ENCODE peak calls at places on chromosome X, in nine cellular contexts. U is sigmoid colon, F is H1, B is upper lobe of left lung, E is ovary, P is stomach, N is A549, T is suprapubic skin, K is HepG2. Q is an unnamed sample.

GRCh38 chrX:48474127-48474526 is 1.9 kb upstream of the FTSJ1 start:
- DNase-seq in K (no peak), F (no peak), B (no peak), T (no peak), U (no peak), N (peak), P (no peak), E (no peak), Q (no peak)

GRCh38 chrX:34365482-34365881 is 233.4 kb upstream of the FAM47A start:
- DNase-seq in U (no peak), F (no peak), E (no peak), K (no peak), T (no peak), N (peak), B (no peak), P (no peak), Q (peak)

GRCh38 chrX:72265263-72265662 is 11.8 kb downstream of the RPS4X start:
- DNase-seq in K (no peak), U (no peak), F (no peak), B (no peak), N (no peak), E (no peak), T (no peak), P (no peak), Q (no peak)

GRCh38 chrX:19758536-19758935 is 128.9 kb downstream of the SH3KBP1 start:
- DNase-seq in B (no peak), F (no peak), T (no peak), P (no peak), U (no peak), N (no peak), K (peak), E (no peak), Q (no peak)

GRCh38 chrX:47239199-47239598 is 6.4 kb downstream of the USP11 start:
- DNase-seq in N (no peak), B (no peak), K (no peak), F (no peak), U (peak), T (no peak), P (no peak), E (no peak), Q (no peak)

GRCh38 chrX:121570072-121570841 is 522.8 kb downstream of the GLUD2 start:
- DNase-seq in T (no peak), N (no peak), K (no peak), U (no peak), B (no peak), P (no peak), F (no peak), E (no peak), Q (no peak)

GRCh38 chrX:11113731-11114130 is 2.6 kb downstream of the HCCS start:
- DNase-seq in K (no peak), F (no peak), P (no peak), E (no peak), T (no peak), U (no peak), N (no peak), B (no peak), Q (no peak)

GRCh38 chrX:47145408-47146120 is 543 bp downstream of the RBM10 start:
- DNase-seq in T (no peak), N (no peak), K (no peak), U (peak), B (no peak), P (no peak), F (no peak), E (no peak), Q (no peak)

GRCh38 chrX:34848281-34848680 is 94.3 kb upstream of the FAM47B start:
- DNase-seq in E (no peak), U (no peak), T (no peak), B (no peak), K (no peak), F (no peak), N (no peak), P (no peak), Q (no peak)

GRCh38 chrX:103063191-103063845 is 653 bp downstream of the BEX1 start:
- DNase-seq in F (peak), E (peak), U (no peak), T (no peak), K (peak), B (peak), P (no peak), N (no peak), Q (no peak)

GRCh38 chrX:38891641-38892413 is 90.6 kb downstream of the MID1IP1 start:
- DNase-seq in B (no peak), N (no peak), K (no peak), F (no peak), U (no peak), E (no peak), T (no peak), P (no peak), Q (no peak)

GRCh38 chrX:42242044-42242443 is 318.7 kb upstream of the CASK start:
- DNase-seq in N (no peak), P (no peak), K (no peak), F (no peak), T (no peak), U (no peak), B (no peak), E (no peak), Q (no peak)

GRCh38 chrX:78329486-78329885 is 2.1 kb upstream of the CYSLTR1 start:
- DNase-seq in T (no peak), K (no peak), B (no peak), F (no peak), E (no peak), U (no peak), P (no peak), N (no peak), Q (no peak)

GRCh38 chrX:121958886-121959285 is 911.5 kb downstream of the GLUD2 start:
- DNase-seq in B (no peak), P (no peak), F (no peak), K (no peak), T (no peak), U (no peak), E (no peak), N (no peak), Q (no peak)

GRCh38 chrX:154131955-154132354 is 12.1 kb upstream of the OPN1LW start:
- DNase-seq in F (no peak), U (no peak), N (no peak), K (peak), B (no peak), P (no peak), T (no peak), E (no peak), Q (no peak)

GRCh38 chrX:119325456-119325855 is 73.7 kb upstream of the SLC25A43 start:
- DNase-seq in E (no peak), P (no peak), N (no peak), B (no peak), F (no peak), U (no peak), T (no peak), K (no peak), Q (no peak)

GRCh38 chrX:103309860-103310591 is 764 bp downstream of the BEX2 start:
- DNase-seq in F (no peak), U (no peak), K (no peak), E (peak), T (no peak), N (no peak), P (no peak), B (no peak), Q (no peak)

GRCh38 chrX:140475025-140475424 is 29.8 kb downstream of the SOX3 start:
- DNase-seq in P (no peak), T (no peak), F (peak), N (no peak), B (no peak), K (no peak), U (no peak), E (no peak), Q (no peak)

GRCh38 chrX:103464071-103464773 is 55.1 kb downstream of the RAB40A start:
- DNase-seq in B (no peak), N (peak), T (no peak), F (no peak), P (no peak), K (peak), U (no peak), E (no peak), Q (peak)

GRCh38 chrX:36867143-36867542 is 141.0 kb upstream of the FAM47C start:
- DNase-seq in F (no peak), B (no peak), P (no peak), U (no peak), E (no peak), T (no peak), N (peak), K (peak), Q (peak)

GRCh38 chrX:57952320-57952678 is 42.0 kb upstream of the ZXDA start:
- DNase-seq in T (no peak), N (no peak), F (no peak), U (peak), P (no peak), B (no peak), E (no peak), K (no peak), Q (no peak)

GRCh38 chrX:56802921-56803848 is 74.1 kb downstream of the NBDY start:
- DNase-seq in K (peak), N (no peak), B (no peak), P (peak), F (peak), U (peak), E (peak), T (no peak), Q (peak)

GRCh38 chrX:15465896-15466651 is 27.1 kb downstream of the PIR start:
- DNase-seq in F (peak), N (no peak), U (no peak), T (no peak), B (no peak), K (no peak), E (no peak), P (no peak), Q (no peak)

GRCh38 chrX:75273483-75273882 is 402 bp upstream of the UPRT start:
- DNase-seq in E (no peak), B (no peak), U (no peak), F (no peak), T (no peak), K (no peak), N (no peak), P (no peak), Q (peak)

GRCh38 chrX:13899607-13900006 is 82.7 kb upstream of the GPM6B start:
- DNase-seq in E (no peak), B (no peak), U (no peak), K (no peak), F (no peak), N (peak), T (no peak), P (no peak), Q (no peak)

GRCh38 chrX:133171962-133172708 is 46.0 kb downstream of the TFDP3 start:
- DNase-seq in P (no peak), T (no peak), B (no peak), F (no peak), U (no peak), N (peak), K (no peak), E (no peak), Q (no peak)

GRCh38 chrX:136714626-136715599 is 65.8 kb downstream of the ARHGEF6 start:
- DNase-seq in P (no peak), N (no peak), T (no peak), F (no peak), U (no peak), E (no peak), B (no peak), K (no peak), Q (no peak)

GRCh38 chrX:10017866-10018265 is 50.7 kb downstream of the CLDN34 start:
- DNase-seq in B (no peak), E (no peak), K (peak), U (peak), P (no peak), F (no peak), N (peak), T (no peak), Q (no peak)
- TF ChIP-seq CTCF in B (no peak), E (no peak), K (no peak), U (no peak), P (no peak), F (no peak), N (no peak), T (no peak), Q (no peak)

DNA sequence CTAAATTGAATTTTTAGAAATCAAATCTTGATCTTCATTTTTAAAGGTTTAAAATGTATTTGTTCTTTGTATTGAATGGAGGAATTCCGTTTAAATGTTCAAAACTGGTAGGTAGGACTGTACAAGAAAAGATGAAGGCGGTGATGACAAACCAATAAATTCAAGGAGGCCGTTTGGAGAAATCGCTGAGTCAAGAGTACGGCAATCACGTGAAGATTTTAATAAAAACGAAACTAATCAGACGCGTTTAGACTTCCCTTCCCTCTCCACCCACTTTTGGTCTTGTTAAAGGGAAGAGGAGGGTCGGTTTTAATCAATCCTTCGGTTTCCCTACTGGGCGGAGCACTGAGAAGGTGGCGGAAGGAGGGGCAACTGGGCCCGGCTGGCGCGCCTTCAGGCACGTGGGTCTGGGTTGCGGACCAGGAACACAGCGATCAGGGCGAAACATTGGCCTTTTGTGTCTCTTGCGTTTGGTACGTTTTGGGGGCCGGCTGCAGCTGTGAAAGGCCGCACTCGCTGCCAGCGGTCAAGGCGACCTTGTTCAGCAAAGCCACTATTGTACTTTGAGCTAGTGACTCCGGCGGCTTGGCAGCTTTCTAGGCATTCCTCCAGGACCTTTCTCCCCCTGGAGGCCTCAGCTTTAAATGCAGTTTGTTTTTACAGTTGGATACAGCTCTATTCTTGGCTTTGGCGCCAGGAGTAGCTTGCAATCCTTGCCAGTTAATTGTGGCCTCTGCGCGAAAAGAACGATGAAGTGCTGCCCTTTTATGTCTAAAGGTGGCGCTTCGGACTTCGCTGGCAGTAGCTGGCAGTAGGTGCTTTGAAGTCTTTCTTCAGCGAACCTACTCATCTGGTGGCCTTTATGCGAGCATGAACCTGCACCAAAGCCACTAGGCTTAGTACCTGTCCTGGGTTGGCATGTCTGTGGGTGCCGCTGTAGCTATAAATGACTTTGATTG is 16.7 kb upstream of the LAMP2 start:
- DNase-seq in T (peak), U (peak), N (peak), K (peak), E (peak), P (peak), F (peak), B (peak), Q (peak)
- TF ChIP-seq EP300 in T (no peak), U (no peak), N (no peak), K (peak), E (no peak), P (no peak), F (no peak), B (no peak), Q (peak)

GRCh38 chrX:40086569-40087335 is 11.0 kb downstream of the BCOR start:
- DNase-seq in F (no peak), B (peak), K (no peak), U (peak), P (no peak), E (no peak), N (no peak), T (no peak), Q (no peak)
- H3K27ac ChIP-seq in F (no peak), B (no peak), K (no peak), U (peak), P (peak), E (no peak), N (no peak), T (no peak), Q (peak)

GRCh38 chrX:30060718-30061117 is 154.6 kb upstream of the MAGEB2 start:
- DNase-seq in F (no peak), E (no peak), K (no peak), B (no peak), N (peak), U (no peak), P (no peak), T (no peak), Q (no peak)
- TF ChIP-seq CTCF in F (peak), E (no peak), K (peak), B (no peak), N (peak), U (no peak), P (no peak), T (no peak), Q (no peak)

DNA sequence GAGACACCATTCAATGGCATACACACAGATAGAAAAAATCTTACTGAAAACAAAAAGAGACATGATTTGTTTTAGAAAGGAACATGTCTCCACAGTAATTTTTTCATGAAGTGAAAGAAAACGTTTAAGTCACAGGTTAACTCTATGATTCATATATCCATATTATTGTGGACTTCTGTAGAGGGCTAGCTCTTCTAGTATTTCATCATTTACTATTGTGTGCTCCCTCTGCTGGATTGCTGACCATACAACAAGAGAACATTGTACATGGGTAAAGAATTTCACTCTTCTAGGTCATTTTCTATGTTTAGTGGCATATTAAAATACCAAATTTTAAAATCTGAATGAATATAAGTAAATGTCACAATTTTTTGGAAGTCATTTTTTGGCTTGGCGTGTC is 91.8 kb upstream of the POU3F4 start:
- DNase-seq in K (no peak), P (no peak), U (no peak), F (no peak), N (no peak), T (no peak), B (no peak), E (no peak), Q (no peak)
- TF ChIP-seq EP300 in K (no peak), P (no peak), U (no peak), F (no peak), N (no peak), T (no peak), B (no peak), E (no peak), Q (no peak)

DNA sequence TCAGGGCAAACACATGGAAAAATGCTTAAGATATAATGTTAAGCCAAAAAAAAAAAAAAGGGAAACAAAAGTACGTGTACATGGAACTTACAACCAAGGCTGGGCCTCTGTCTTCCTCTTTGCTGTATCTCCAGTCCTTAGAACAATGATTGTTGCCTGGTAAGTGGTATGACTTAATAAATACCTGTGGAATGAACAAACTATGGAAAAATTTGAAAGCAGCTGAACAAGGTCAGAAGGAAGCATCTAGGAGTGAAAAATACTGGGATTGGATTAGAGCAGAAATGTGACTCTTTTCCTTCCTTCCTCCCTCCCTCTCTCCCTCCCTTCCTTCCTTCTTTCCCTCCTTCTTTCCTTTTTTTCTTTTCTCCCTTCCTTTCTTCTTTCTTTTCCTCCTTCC is 54.2 kb upstream of the SMIM10 start:
- DNase-seq in F (no peak), B (no peak), U (no peak), E (no peak), N (peak), K (peak), T (no peak), P (no peak), Q (no peak)
- H3K27ac ChIP-seq in F (no peak), B (no peak), U (peak), E (no peak), N (peak), K (no peak), T (no peak), P (no peak), Q (no peak)

GRCh38 chrX:110442631-110443030 is 84.0 kb downstream of the RTL9 start:
- DNase-seq in K (peak), F (no peak), P (no peak), E (no peak), N (peak), B (no peak), T (no peak), U (no peak), Q (no peak)
- TF ChIP-seq CTCF in K (peak), F (peak), P (no peak), E (no peak), N (no peak), B (no peak), T (no peak), U (no peak), Q (no peak)

DNA sequence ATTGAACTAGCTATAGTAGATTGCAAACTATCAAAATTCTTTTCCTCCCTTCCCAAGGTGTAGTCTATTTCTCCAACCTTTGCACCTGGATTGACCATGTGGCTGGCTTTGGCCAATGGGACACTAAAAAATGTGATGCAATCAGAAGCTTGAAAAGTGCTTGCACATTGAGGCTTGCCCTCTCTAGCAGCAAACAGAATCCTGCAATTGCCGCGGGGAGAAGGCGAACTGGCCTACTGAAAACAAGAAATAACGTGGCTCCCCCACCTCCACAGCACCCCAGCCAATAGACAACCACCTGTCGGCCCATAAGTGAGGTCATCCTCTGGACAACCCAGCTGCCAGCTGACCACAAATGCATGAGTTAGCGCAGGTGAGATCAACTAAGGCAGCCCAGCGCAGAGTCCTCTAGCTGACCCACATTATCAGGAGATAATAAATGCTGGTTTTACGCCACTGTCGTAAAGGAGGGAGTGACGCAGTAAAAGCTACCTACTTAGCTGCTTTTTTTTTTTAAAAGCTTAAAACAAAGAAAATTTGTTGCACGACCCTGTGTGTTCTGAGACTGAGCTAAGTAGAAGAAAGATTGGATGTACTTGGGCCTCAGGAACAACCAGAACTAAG is 95.2 kb downstream of the GK start:
- DNase-seq in P (no peak), E (no peak), F (no peak), U (no peak), T (no peak), N (no peak), K (peak), B (no peak), Q (no peak)
- TF ChIP-seq EP300 in P (no peak), E (no peak), F (no peak), U (no peak), T (no peak), N (no peak), K (no peak), B (no peak), Q (no peak)

GRCh38 chrX:109830157-109830703 is 97.2 kb upstream of the ACSL4 start:
- DNase-seq in P (no peak), B (no peak), N (no peak), K (peak), F (no peak), U (no peak), T (no peak), E (no peak), Q (no peak)
- H3K27ac ChIP-seq in P (no peak), B (no peak), N (peak), K (peak), F (no peak), U (no peak), T (no peak), E (no peak), Q (no peak)

GRCh38 chrX:12115377-12115776 is 22.9 kb upstream of the FRMPD4 start:
- DNase-seq in P (no peak), K (no peak), E (no peak), B (no peak), T (no peak), N (peak), U (no peak), F (peak), Q (no peak)
- TF ChIP-seq CTCF in P (no peak), K (no peak), E (no peak), B (no peak), T (no peak), N (no peak), U (no peak), F (peak), Q (no peak)

Q was measured in tibial nerve.